ENCODE peak calls at places on chromosome 19, in four cellular contexts. One of them, this sample, is unnamed.

GRCh38 chr19:53977991-53978731 is 13.3 kb upstream of the CACNG6 start:
- DNase-seq in ovary: no peak
- DNase-seq in NB4: no peak
- DNase-seq in Peyer's patch: no peak
- DNase-seq in this sample: peak

GRCh38 chr19:56837892-56838679 is 2.4 kb downstream of the PEG3 start:
- DNase-seq in ovary: peak
- DNase-seq in NB4: no peak
- DNase-seq in Peyer's patch: no peak
- DNase-seq in this sample: peak

GRCh38 chr19:19530889-19531288 is 2.2 kb downstream of the YJEFN3 start:
- DNase-seq in ovary: no peak
- DNase-seq in NB4: no peak
- DNase-seq in Peyer's patch: no peak
- DNase-seq in this sample: no peak

GRCh38 chr19:37511821-37512220 is 5.1 kb downstream of the ZNF793 start:
- DNase-seq in ovary: no peak
- DNase-seq in NB4: no peak
- DNase-seq in Peyer's patch: no peak
- DNase-seq in this sample: no peak

GRCh38 chr19:35088514-35088913 is 27.1 kb upstream of the FXYD3 start:
- DNase-seq in ovary: no peak
- DNase-seq in NB4: peak
- DNase-seq in Peyer's patch: no peak
- DNase-seq in this sample: no peak

GRCh38 chr19:41324921-41325639 is 15.1 kb downstream of the CCDC97 start:
- DNase-seq in ovary: peak
- DNase-seq in NB4: no peak
- DNase-seq in Peyer's patch: peak
- DNase-seq in this sample: peak

GRCh38 chr19:51706296-51706695 is 13.2 kb downstream of the SPACA6 start:
- DNase-seq in ovary: no peak
- DNase-seq in NB4: no peak
- DNase-seq in Peyer's patch: no peak
- DNase-seq in this sample: no peak

GRCh38 chr19:43820098-43820860 is 6.8 kb upstream of the ZNF283 start:
- DNase-seq in ovary: no peak
- DNase-seq in NB4: no peak
- DNase-seq in Peyer's patch: no peak
- DNase-seq in this sample: peak

GRCh38 chr19:5011476-5012238 is 42.7 kb downstream of the KDM4B start:
- DNase-seq in ovary: no peak
- DNase-seq in NB4: no peak
- DNase-seq in Peyer's patch: no peak
- DNase-seq in this sample: peak

GRCh38 chr19:10612515-10613119 is 12.7 kb upstream of the SLC44A2 start:
- DNase-seq in ovary: no peak
- DNase-seq in NB4: no peak
- DNase-seq in Peyer's patch: no peak
- DNase-seq in this sample: peak

GRCh38 chr19:39407644-39408391 is 1.2 kb downstream of the ZFP36 start:
- DNase-seq in ovary: peak
- DNase-seq in NB4: no peak
- DNase-seq in Peyer's patch: peak
- DNase-seq in this sample: peak

GRCh38 chr19:17954401-17954800 is 12.5 kb upstream of the KCNN1 start:
- DNase-seq in ovary: no peak
- DNase-seq in NB4: no peak
- DNase-seq in Peyer's patch: no peak
- DNase-seq in this sample: no peak

GRCh38 chr19:19538077-19538764 is at the start of gene CILP2:
- DNase-seq in ovary: peak
- DNase-seq in NB4: no peak
- DNase-seq in Peyer's patch: peak
- DNase-seq in this sample: no peak

GRCh38 chr19:33705860-33706259 is 84.1 kb downstream of the CHST8 start:
- DNase-seq in ovary: no peak
- DNase-seq in NB4: no peak
- DNase-seq in Peyer's patch: no peak
- DNase-seq in this sample: no peak

GRCh38 chr19:53707278-53707677 is 75.5 kb downstream of the DPRX start:
- DNase-seq in ovary: no peak
- DNase-seq in NB4: no peak
- DNase-seq in Peyer's patch: no peak
- DNase-seq in this sample: no peak

GRCh38 chr19:45130888-45131615 is 29.7 kb downstream of the NKPD1 start:
- DNase-seq in ovary: no peak
- DNase-seq in NB4: no peak
- DNase-seq in Peyer's patch: no peak
- DNase-seq in this sample: no peak
- TF ChIP-seq POLR2A in ovary: no peak
- TF ChIP-seq POLR2A in NB4: no peak
- TF ChIP-seq POLR2A in Peyer's patch: no peak
- TF ChIP-seq POLR2A in this sample: no peak

GRCh38 chr19:4010808-4011110 is 3.2 kb downstream of the PIAS4 start:
- DNase-seq in ovary: no peak
- DNase-seq in NB4: no peak
- DNase-seq in Peyer's patch: no peak
- DNase-seq in this sample: no peak

GRCh38 chr19:4012092-4012974 is 4.8 kb downstream of the PIAS4 start:
- DNase-seq in ovary: no peak
- DNase-seq in NB4: no peak
- DNase-seq in Peyer's patch: no peak
- DNase-seq in this sample: no peak

GRCh38 chr19:4009990-4010807 is 2.7 kb downstream of the PIAS4 start:
- DNase-seq in ovary: peak
- DNase-seq in NB4: no peak
- DNase-seq in Peyer's patch: no peak
- DNase-seq in this sample: no peak

GRCh38 chr19:4007836-4008539 is 452 bp downstream of the PIAS4 start:
- DNase-seq in ovary: peak
- DNase-seq in NB4: no peak
- DNase-seq in Peyer's patch: peak
- DNase-seq in this sample: no peak

GRCh38 chr19:4007021-4007835 is at the start of gene PIAS4:
- DNase-seq in ovary: peak
- DNase-seq in NB4: peak
- DNase-seq in Peyer's patch: peak
- DNase-seq in this sample: peak
- TF ChIP-seq POLR2A in ovary: peak
- TF ChIP-seq POLR2A in NB4: peak
- TF ChIP-seq POLR2A in Peyer's patch: peak
- TF ChIP-seq POLR2A in this sample: peak

GRCh38 chr19:12736854-12737665 is at the start of gene GET3:
- DNase-seq in ovary: peak
- DNase-seq in NB4: peak
- DNase-seq in Peyer's patch: peak
- DNase-seq in this sample: peak
- TF ChIP-seq POLR2A in ovary: peak
- TF ChIP-seq POLR2A in NB4: peak
- TF ChIP-seq POLR2A in Peyer's patch: peak
- TF ChIP-seq POLR2A in this sample: no peak

GRCh38 chr19:2492870-2493269 is 16.9 kb downstream of the GADD45B start:
- DNase-seq in ovary: no peak
- DNase-seq in NB4: no peak
- DNase-seq in Peyer's patch: no peak
- DNase-seq in this sample: no peak
- TF ChIP-seq POLR2A in ovary: no peak
- TF ChIP-seq POLR2A in NB4: no peak
- TF ChIP-seq POLR2A in Peyer's patch: no peak
- TF ChIP-seq POLR2A in this sample: no peak

GRCh38 chr19:6568816-6569215 is 22.1 kb downstream of the CD70 start:
- DNase-seq in ovary: no peak
- DNase-seq in NB4: peak
- DNase-seq in Peyer's patch: no peak
- DNase-seq in this sample: no peak
- TF ChIP-seq POLR2A in ovary: no peak
- TF ChIP-seq POLR2A in NB4: no peak
- TF ChIP-seq POLR2A in Peyer's patch: no peak
- TF ChIP-seq POLR2A in this sample: no peak